ENCODE peak calls at places on chromosomes 4 and X, in six cellular contexts. One of them, this sample, is unnamed.

GRCh38 chrX:56788717-56789122 is 59.7 kb downstream of the NBDY start:
- DNase-seq in NCI-H1417: no peak
- DNase-seq in activated T-cell treated with anti-CD3 and anti-CD28 coated beads for 24 hours: no peak
- DNase-seq in AML-193: no peak
- DNase-seq in A549: no peak
- DNase-seq in naive B cell: no peak
- DNase-seq in this sample: peak; percentile 17

GRCh38 chrX:154043003-154043402 is 23.3 kb upstream of the IRAK1 start:
- DNase-seq in NCI-H1417: no peak
- DNase-seq in activated T-cell treated with anti-CD3 and anti-CD28 coated beads for 24 hours: no peak
- DNase-seq in AML-193: no peak
- DNase-seq in A549: no peak
- DNase-seq in naive B cell: no peak
- DNase-seq in this sample: no peak

GRCh38 chr4:123405212-123405856 is 8.7 kb downstream of the SPRY1 start:
- DNase-seq in NCI-H1417: no peak
- DNase-seq in activated T-cell treated with anti-CD3 and anti-CD28 coated beads for 24 hours: no peak
- DNase-seq in AML-193: no peak
- DNase-seq in A549: no peak
- DNase-seq in naive B cell: no peak
- DNase-seq in this sample: no peak

GRCh38 chr4:29052266-29052665 is 1667.9 kb upstream of the PCDH7 start:
- DNase-seq in NCI-H1417: no peak
- DNase-seq in activated T-cell treated with anti-CD3 and anti-CD28 coated beads for 24 hours: no peak
- DNase-seq in AML-193: no peak
- DNase-seq in A549: no peak
- DNase-seq in naive B cell: no peak
- DNase-seq in this sample: no peak

GRCh38 chr4:119209077-119209476 is 3.4 kb upstream of the USP53 start:
- DNase-seq in NCI-H1417: no peak
- DNase-seq in activated T-cell treated with anti-CD3 and anti-CD28 coated beads for 24 hours: peak; percentile 67
- DNase-seq in AML-193: no peak
- DNase-seq in A549: peak; percentile 54
- DNase-seq in naive B cell: no peak
- DNase-seq in this sample: no peak

GRCh38 chrX:55638933-55639332 is 15.7 kb downstream of the FOXR2 start:
- DNase-seq in NCI-H1417: no peak
- DNase-seq in activated T-cell treated with anti-CD3 and anti-CD28 coated beads for 24 hours: no peak
- DNase-seq in AML-193: no peak
- DNase-seq in A549: no peak
- DNase-seq in naive B cell: no peak
- DNase-seq in this sample: no peak

GRCh38 chr4:173272314-173272713 is 61.8 kb downstream of the HMGB2 start:
- DNase-seq in NCI-H1417: no peak
- DNase-seq in activated T-cell treated with anti-CD3 and anti-CD28 coated beads for 24 hours: no peak
- DNase-seq in AML-193: no peak
- DNase-seq in A549: no peak
- DNase-seq in naive B cell: no peak
- DNase-seq in this sample: no peak

GRCh38 chr4:154120277-154120676 is 331.4 kb upstream of the SFRP2 start:
- DNase-seq in NCI-H1417: no peak
- DNase-seq in activated T-cell treated with anti-CD3 and anti-CD28 coated beads for 24 hours: no peak
- DNase-seq in AML-193: no peak
- DNase-seq in A549: no peak
- DNase-seq in naive B cell: no peak
- DNase-seq in this sample: no peak

GRCh38 chr4:169070071-169070894 is 60.2 kb upstream of the CBR4 start:
- DNase-seq in NCI-H1417: peak; percentile 86
- DNase-seq in activated T-cell treated with anti-CD3 and anti-CD28 coated beads for 24 hours: no peak
- DNase-seq in AML-193: no peak
- DNase-seq in A549: peak; percentile 46
- DNase-seq in naive B cell: no peak
- DNase-seq in this sample: peak; percentile 88

GRCh38 chr4:14916554-14917304 is 85.6 kb upstream of the CPEB2 start:
- DNase-seq in NCI-H1417: no peak
- DNase-seq in activated T-cell treated with anti-CD3 and anti-CD28 coated beads for 24 hours: no peak
- DNase-seq in AML-193: no peak
- DNase-seq in A549: peak; percentile 51
- DNase-seq in naive B cell: no peak
- DNase-seq in this sample: no peak

GRCh38 chrX:153870288-153870690 is 15.7 kb downstream of the L1CAM start:
- DNase-seq in NCI-H1417: no peak
- DNase-seq in activated T-cell treated with anti-CD3 and anti-CD28 coated beads for 24 hours: no peak
- DNase-seq in AML-193: no peak
- DNase-seq in A549: no peak
- DNase-seq in naive B cell: no peak
- DNase-seq in this sample: no peak

GRCh38 chrX:125131146-125131545 is 188.5 kb upstream of the TEX13C start:
- DNase-seq in NCI-H1417: peak; percentile 7
- DNase-seq in activated T-cell treated with anti-CD3 and anti-CD28 coated beads for 24 hours: no peak
- DNase-seq in AML-193: no peak
- DNase-seq in A549: no peak
- DNase-seq in naive B cell: no peak
- DNase-seq in this sample: peak; percentile 23

GRCh38 chr4:92618968-92619367 is 315.2 kb downstream of the GRID2 start:
- DNase-seq in NCI-H1417: no peak
- DNase-seq in activated T-cell treated with anti-CD3 and anti-CD28 coated beads for 24 hours: no peak
- DNase-seq in AML-193: no peak
- DNase-seq in A549: no peak
- DNase-seq in naive B cell: no peak
- DNase-seq in this sample: no peak

GRCh38 chrX:15301924-15302323 is 13.5 kb downstream of the ASB11 start:
- DNase-seq in NCI-H1417: peak; percentile 4
- DNase-seq in activated T-cell treated with anti-CD3 and anti-CD28 coated beads for 24 hours: no peak
- DNase-seq in AML-193: peak; percentile 53
- DNase-seq in A549: no peak
- DNase-seq in naive B cell: no peak
- DNase-seq in this sample: no peak

GRCh38 chr4:142386450-142386849 is 459.7 kb downstream of the INPP4B start:
- DNase-seq in NCI-H1417: no peak
- DNase-seq in activated T-cell treated with anti-CD3 and anti-CD28 coated beads for 24 hours: no peak
- DNase-seq in AML-193: no peak
- DNase-seq in A549: no peak
- DNase-seq in naive B cell: no peak
- DNase-seq in this sample: no peak

GRCh38 chr4:2261110-2261852 is 628 bp downstream of the MXD4 start:
- DNase-seq in NCI-H1417: peak; percentile 47
- DNase-seq in activated T-cell treated with anti-CD3 and anti-CD28 coated beads for 24 hours: peak; percentile 39
- DNase-seq in AML-193: peak; percentile 14
- DNase-seq in A549: peak; percentile 7
- DNase-seq in naive B cell: peak; percentile 55
- DNase-seq in this sample: no peak

GRCh38 chrX:69163936-69164741 is 1.1 kb downstream of the PJA1 start:
- DNase-seq in NCI-H1417: peak; percentile 40
- DNase-seq in activated T-cell treated with anti-CD3 and anti-CD28 coated beads for 24 hours: peak; percentile 19
- DNase-seq in AML-193: peak; percentile 8
- DNase-seq in A549: no peak
- DNase-seq in naive B cell: peak; percentile 46
- DNase-seq in this sample: peak; percentile 21

GRCh38 chr4:38284294-38285045 is 324.3 kb downstream of the PTTG2 start:
- DNase-seq in NCI-H1417: no peak
- DNase-seq in activated T-cell treated with anti-CD3 and anti-CD28 coated beads for 24 hours: no peak
- DNase-seq in AML-193: no peak
- DNase-seq in A549: no peak
- DNase-seq in naive B cell: no peak
- DNase-seq in this sample: no peak

This sample was measured in NCI-H748 treated with DMSO at 0.1 percent for 48 hours.